ENCODE peak calls at places on chromosomes 11 and 22, in four cellular contexts. R is H1, B is K562, F is GM12878. L is an unnamed sample.

GRCh38 chr11:128840137-128840536 is 27.0 kb downstream of the KCNJ1 start:
- DNase-seq in R (no peak), B (no peak), F (no peak), L (no peak)

GRCh38 chr11:118046051-118046963 is 30.6 kb upstream of the TMPRSS4 start:
- DNase-seq in R (no peak), B (no peak), F (peak; percentile 44), L (no peak)

GRCh38 chr11:117822031-117822521 is 2.5 kb downstream of the FXYD2 start:
- DNase-seq in R (no peak), B (peak; percentile 40), F (no peak), L (no peak)

GRCh38 chr22:42752230-42752746 is 31.6 kb upstream of the A4GALT start:
- DNase-seq in R (no peak), B (no peak), F (no peak), L (no peak)

GRCh38 chr11:64718084-64718779 is 4.8 kb downstream of the NRXN2 start:
- DNase-seq in R (no peak), B (no peak), F (no peak), L (no peak)

GRCh38 chr22:18146389-18146753 is 3.6 kb upstream of the USP18 start:
- DNase-seq in R (no peak), B (no peak), F (no peak), L (no peak)

GRCh38 chr11:67530282-67530592 is 7.0 kb upstream of the CABP2 start:
- DNase-seq in R (no peak), B (no peak), F (no peak), L (no peak)

GRCh38 chr11:2566223-2567025 is 121.6 kb downstream of the KCNQ1 start:
- DNase-seq in R (no peak), B (peak; percentile 21), F (no peak), L (no peak)

GRCh38 chr11:74926304-74927030 is 22.4 kb downstream of the XRRA1 start:
- DNase-seq in R (no peak), B (no peak), F (no peak), L (peak; percentile 56)

GRCh38 chr11:86978756-86979608 is 23.8 kb upstream of the FZD4 start:
- DNase-seq in R (no peak), B (peak; percentile 66), F (no peak), L (peak; percentile 65)

GRCh38 chr11:78061921-78062311 is 1.7 kb upstream of the THRSP start:
- DNase-seq in R (no peak), B (peak; percentile 61), F (no peak), L (no peak)

GRCh38 chr11:36012979-36013378 is 69.1 kb downstream of the LDLRAD3 start:
- DNase-seq in R (no peak), B (no peak), F (no peak), L (peak; percentile 49)

GRCh38 chr11:39236916-39237315 is 2222.5 kb downstream of the LRRC4C start:
- DNase-seq in R (no peak), B (no peak), F (no peak), L (no peak)

GRCh38 chr22:17791196-17791595 is 16.9 kb upstream of the BID start:
- DNase-seq in R (no peak), B (no peak), F (no peak), L (no peak)

GRCh38 chr22:31346733-31347250 is 646 bp upstream of the PATZ1 start:
- DNase-seq in R (no peak), B (peak; percentile 12), F (no peak), L (peak; percentile 33)

GRCh38 chr11:130624946-130625345 is 176.5 kb downstream of the ADAMTS15 start:
- DNase-seq in R (no peak), B (no peak), F (no peak), L (no peak)

GRCh38 chr11:6353367-6353987 is 33.2 kb upstream of the CAVIN3 start:
- DNase-seq in R (peak; percentile 90), B (peak; percentile 71), F (peak; percentile 25), L (peak; percentile 40)

DNA sequence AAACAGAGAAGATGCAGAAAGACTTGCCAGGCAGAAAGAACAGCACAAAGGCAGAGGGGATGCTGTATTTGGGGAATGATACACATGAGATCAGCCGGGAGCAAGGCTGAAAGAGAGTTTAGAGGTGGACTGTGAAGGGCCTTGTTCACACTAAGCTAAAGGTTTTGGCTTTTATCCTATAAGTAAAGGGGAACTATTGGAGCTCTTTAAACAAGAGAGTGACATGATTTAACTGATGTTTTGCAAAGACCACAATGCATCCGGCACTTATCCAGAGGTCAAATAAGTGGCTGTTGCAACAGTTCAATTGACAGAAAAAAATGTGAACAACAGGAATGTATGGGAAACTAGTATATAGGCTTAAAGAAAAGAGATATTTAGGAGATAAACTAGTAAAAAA is 64.7 kb upstream of the RRAS2 start:
- DNase-seq in R (no peak), B (no peak), F (no peak), L (peak; percentile 62)
- TF ChIP-seq CHD1 in R (no peak), B (no peak), F (no peak), L (no peak)

DNA sequence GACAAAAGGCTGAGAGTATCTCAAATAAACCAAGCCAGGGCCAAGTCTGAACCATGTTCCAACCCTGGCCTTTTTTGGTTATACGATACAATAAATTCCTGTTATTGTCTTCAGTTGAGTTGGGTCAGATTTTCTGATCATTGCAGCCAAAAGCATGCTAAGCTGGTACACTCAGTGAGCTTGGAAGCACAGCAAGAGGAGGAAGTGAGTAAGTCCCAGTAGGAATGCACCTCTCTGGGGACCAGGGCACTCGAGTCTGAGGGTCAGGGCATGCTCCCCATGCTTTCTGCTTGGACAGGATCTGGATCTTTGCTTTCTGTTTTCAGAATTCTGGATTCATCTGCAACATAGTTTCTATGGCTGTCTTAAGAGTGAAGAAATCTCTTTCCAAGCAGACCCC is 73.1 kb downstream of the TMPRSS5 start:
- DNase-seq in R (no peak), B (no peak), F (no peak), L (no peak)
- TF ChIP-seq CHD1 in R (no peak), B (no peak), F (no peak), L (no peak)

GRCh38 chr11:126167476-126167875 is 44.0 kb downstream of the RPUSD4 start:
- DNase-seq in R (no peak), B (no peak), F (no peak), L (no peak)

GRCh38 chr11:126164781-126165180 is 46.7 kb downstream of the RPUSD4 start:
- DNase-seq in R (no peak), B (no peak), F (no peak), L (no peak)

GRCh38 chr11:126165366-126166156 is 45.9 kb downstream of the RPUSD4 start:
- DNase-seq in R (no peak), B (no peak), F (no peak), L (no peak)

GRCh38 chr11:126163779-126164178 is 47.7 kb downstream of the RPUSD4 start:
- DNase-seq in R (no peak), B (no peak), F (no peak), L (no peak)

GRCh38 chr11:126166413-126166812 is 45.0 kb downstream of the RPUSD4 start:
- DNase-seq in R (no peak), B (no peak), F (no peak), L (no peak)
- TF ChIP-seq CHD1 in R (no peak), B (no peak), F (no peak), L (no peak)

GRCh38 chr11:122226810-122227379 is 110.9 kb upstream of the BLID start:
- DNase-seq in R (no peak), B (no peak), F (no peak), L (no peak)
- TF ChIP-seq CHD1 in R (no peak), B (no peak), F (no peak), L (no peak)

DNA sequence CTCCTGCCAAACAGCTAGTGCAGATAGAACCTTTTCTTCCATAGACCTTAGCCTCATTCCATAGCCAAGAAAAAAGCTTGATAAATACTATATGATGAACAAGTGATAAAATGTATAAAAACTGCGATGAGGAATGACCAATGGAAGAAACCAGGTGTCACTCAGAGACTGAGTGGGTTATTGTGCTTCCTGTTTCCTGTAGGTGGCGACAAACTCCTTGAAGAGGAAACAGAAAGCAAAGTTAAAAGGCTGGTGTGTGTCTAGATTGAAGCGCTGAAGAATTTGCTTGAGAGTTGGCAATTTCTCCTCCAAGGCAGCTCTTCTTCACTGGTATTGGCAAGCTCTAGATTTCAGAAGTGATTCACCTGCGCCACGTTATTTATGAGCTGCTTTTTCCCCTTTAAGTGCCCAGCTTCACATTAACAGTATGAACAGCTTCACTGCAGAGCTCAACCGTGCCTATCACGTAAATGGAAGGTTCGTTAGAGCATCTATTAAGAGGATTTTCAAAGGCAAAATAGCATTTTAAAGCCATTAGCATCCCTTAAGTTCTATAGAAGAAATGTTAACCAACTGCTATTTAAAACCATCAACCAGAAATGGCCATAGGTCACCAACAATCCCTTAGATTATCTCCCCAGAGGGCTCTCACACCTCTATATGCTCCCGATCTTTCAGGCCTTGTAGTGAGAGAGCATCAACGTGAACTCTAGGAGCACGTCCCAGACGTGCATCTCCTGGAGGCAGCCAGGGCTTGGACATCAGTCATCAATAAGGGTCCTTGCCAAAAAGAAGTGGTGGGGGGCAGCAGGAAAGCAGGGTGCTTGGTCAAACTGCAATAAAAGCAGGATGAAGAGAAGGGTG is 179.4 kb downstream of the CADM1 start:
- DNase-seq in R (peak; percentile 13), B (peak; percentile 49), F (peak; percentile 13), L (peak; percentile 75)
- TF ChIP-seq CHD1 in R (no peak), B (no peak), F (no peak), L (no peak)

GRCh38 chr22:49297286-49297870 is 530.3 kb downstream of the BRD1 start:
- DNase-seq in R (no peak), B (no peak), F (no peak), L (no peak)
- TF ChIP-seq CHD1 in R (no peak), B (no peak), F (no peak), L (no peak)

DNA sequence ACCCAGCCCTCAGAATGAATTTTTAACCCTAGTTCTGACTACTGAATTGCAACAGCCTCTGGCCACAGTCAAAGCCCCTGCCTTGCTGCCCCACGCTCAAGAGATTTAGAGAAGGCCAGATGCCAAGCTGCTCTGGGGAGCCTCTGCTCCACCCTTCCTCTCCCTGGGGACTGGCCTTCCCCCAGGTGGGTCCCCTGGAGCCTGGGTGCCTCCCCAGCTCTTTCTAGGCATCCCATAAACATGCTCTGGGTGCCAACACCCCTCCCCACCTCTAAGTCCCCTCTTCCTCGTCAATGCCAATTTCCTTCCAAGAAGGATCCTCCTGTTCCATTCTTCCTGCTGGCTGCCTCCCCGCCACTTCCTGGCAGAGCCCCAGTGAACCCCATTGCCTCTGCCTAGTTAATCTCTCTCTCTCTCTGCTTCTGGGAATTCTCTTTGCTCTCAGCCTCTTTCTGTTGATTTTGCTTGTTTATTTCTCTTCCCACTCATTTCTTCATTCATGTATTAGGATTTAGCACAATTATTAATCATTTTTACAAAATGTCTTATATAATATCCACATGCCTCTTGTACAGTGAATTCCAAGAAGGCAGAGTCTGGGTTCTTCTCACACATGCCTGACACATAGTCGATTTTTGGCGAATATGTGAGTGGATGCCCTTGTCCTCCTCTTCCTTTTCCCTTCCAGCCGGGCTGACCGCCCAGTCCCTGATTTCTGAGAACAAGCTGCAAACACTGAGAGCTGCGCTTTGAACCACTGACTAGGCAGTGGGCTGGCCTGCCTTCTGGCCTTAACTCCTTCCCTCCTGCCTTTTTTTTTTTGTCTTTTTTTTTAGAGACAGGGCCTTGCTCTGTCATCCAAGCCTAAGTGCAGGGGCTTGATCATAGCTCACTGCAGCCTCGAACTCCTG is 17.5 kb downstream of the UQCR10 start:
- DNase-seq in R (no peak), B (no peak), F (no peak), L (peak; percentile 18)
- TF ChIP-seq CHD1 in R (no peak), B (no peak), F (no peak), L (no peak)